ENCODE peak calls at places on chromosomes 3 and 15, in six cellular contexts. H, D, Q, U, C and P are unnamed samples.

GRCh38 chr15:45457215-45457614 is 65.3 kb downstream of the SLC30A4 start:
- DNase-seq in H (no peak), D (no peak), Q (no peak), U (no peak), C (no peak), P (no peak)

GRCh38 chr3:131762981-131763380 is 260.2 kb upstream of the MRPL3 start:
- DNase-seq in H (no peak), D (no peak), Q (no peak), U (no peak), C (no peak), P (no peak)

GRCh38 chr3:196406806-196407470 is 25.3 kb downstream of the UBXN7 start:
- DNase-seq in H (no peak), D (no peak), Q (no peak), U (no peak), C (no peak), P (no peak)

GRCh38 chr15:63059573-63060216 is 17.1 kb downstream of the TPM1 start:
- DNase-seq in H (no peak), D (no peak), Q (no peak), U (no peak), C (no peak), P (no peak)

GRCh38 chr15:23038741-23039150 is 623 bp downstream of the TUBGCP5 start:
- DNase-seq in H (no peak), D (no peak), Q (peak; percentile 24), U (no peak), C (no peak), P (no peak)

GRCh38 chr15:100665570-100665969 is 63.2 kb downstream of the ASB7 start:
- DNase-seq in H (no peak), D (no peak), Q (no peak), U (no peak), C (no peak), P (no peak)

GRCh38 chr3:190013943-190014924 is 106.5 kb downstream of the P3H2 start:
- DNase-seq in H (no peak), D (no peak), Q (no peak), U (no peak), C (no peak), P (no peak)

GRCh38 chr3:111936191-111936841 is 42.5 kb upstream of the ABHD10 start:
- DNase-seq in H (no peak), D (no peak), Q (no peak), U (no peak), C (no peak), P (no peak)

GRCh38 chr15:33941279-33942063 is 26.8 kb upstream of the CHRM5 start:
- DNase-seq in H (no peak), D (no peak), Q (no peak), U (no peak), C (no peak), P (no peak)

GRCh38 chr3:32422943-32423342 is 31.3 kb downstream of the CMTM7 start:
- DNase-seq in H (no peak), D (no peak), Q (no peak), U (no peak), C (no peak), P (no peak)

GRCh38 chr3:74267583-74268184 is 346.8 kb downstream of the CNTN3 start:
- DNase-seq in H (peak; percentile 2), D (peak; percentile 31), Q (peak; percentile 40), U (peak; percentile 21), C (no peak), P (no peak)

GRCh38 chr3:83514130-83514914 is 1444.5 kb upstream of the CADM2 start:
- DNase-seq in H (no peak), D (no peak), Q (no peak), U (peak; percentile 58), C (no peak), P (no peak)

GRCh38 chr3:15783361-15783969 is 14.3 kb downstream of the ANKRD28 start:
- DNase-seq in H (no peak), D (no peak), Q (no peak), U (no peak), C (no peak), P (no peak)

GRCh38 chr3:82474711-82475110 is 713.3 kb upstream of the GBE1 start:
- DNase-seq in H (no peak), D (no peak), Q (no peak), U (no peak), C (no peak), P (no peak)

GRCh38 chr3:71723452-71724170 is 1.6 kb downstream of the EIF4E3 start:
- DNase-seq in H (peak; percentile 27), D (no peak), Q (no peak), U (no peak), C (no peak), P (peak; percentile 12)

GRCh38 chr3:188037116-188037718 is 116.7 kb upstream of the LPP start:
- DNase-seq in H (no peak), D (no peak), Q (peak; percentile 83), U (no peak), C (no peak), P (no peak)

GRCh38 chr15:65101891-65102708 is 12.9 kb downstream of the UBAP1L start:
- DNase-seq in H (no peak), D (no peak), Q (no peak), U (no peak), C (no peak), P (no peak)

GRCh38 chr3:142447308-142447851 is 457 bp downstream of the XRN1 start:
- DNase-seq in H (no peak), D (no peak), Q (peak; percentile 39), U (no peak), C (no peak), P (no peak)

GRCh38 chr3:142448424-142448823 is 587 bp upstream of the XRN1 start:
- DNase-seq in H (no peak), D (peak; percentile 16), Q (no peak), U (no peak), C (no peak), P (no peak)

GRCh38 chr3:142445816-142446254 is 2.0 kb downstream of the XRN1 start:
- DNase-seq in H (peak; percentile 24), D (no peak), Q (peak; percentile 12), U (no peak), C (peak; percentile 44), P (peak; percentile 14)

GRCh38 chr3:142450192-142450591 is 2.4 kb upstream of the XRN1 start:
- DNase-seq in H (no peak), D (no peak), Q (no peak), U (no peak), C (no peak), P (no peak)

DNA sequence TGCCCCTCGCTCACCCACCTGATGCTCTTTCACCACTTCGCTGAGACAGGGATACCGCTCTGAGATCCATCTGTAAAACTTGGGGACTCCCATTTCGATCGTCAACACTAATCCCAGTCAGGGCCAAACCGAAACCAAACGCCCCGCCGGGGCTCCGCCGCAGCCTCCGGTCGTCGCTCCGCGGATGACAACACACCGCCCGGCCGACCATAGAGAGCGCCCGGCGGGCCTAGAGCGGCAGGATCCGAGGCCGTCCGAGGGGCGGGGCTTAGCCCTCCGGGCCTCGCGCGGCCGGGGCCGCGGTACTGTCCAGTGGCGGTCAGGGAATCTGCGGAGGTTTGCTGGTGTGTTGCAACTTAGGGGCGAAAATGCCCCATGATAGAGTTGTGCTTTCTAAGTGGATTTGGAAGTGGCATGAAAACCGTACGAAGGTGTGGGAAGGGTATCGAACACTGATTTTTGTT is at the start of gene XRN1:
- DNase-seq in H (peak; percentile 95), D (peak; percentile 99), Q (peak; percentile 86), U (peak; percentile 51), C (peak; percentile 57), P (peak; percentile 94)
- TF ChIP-seq POLR2A in H (peak; percentile 91), D (peak; percentile 89), Q (peak; percentile 87), U (peak; percentile 90), C (peak; percentile 93), P (peak; percentile 88)

GRCh38 chr3:107705046-107705445 is 182.3 kb downstream of the BBX start:
- DNase-seq in H (no peak), D (no peak), Q (no peak), U (no peak), C (no peak), P (no peak)
- TF ChIP-seq TAF1 in H (no peak), D (no peak), Q (no peak), U (no peak), C (no peak), P (no peak)

DNA sequence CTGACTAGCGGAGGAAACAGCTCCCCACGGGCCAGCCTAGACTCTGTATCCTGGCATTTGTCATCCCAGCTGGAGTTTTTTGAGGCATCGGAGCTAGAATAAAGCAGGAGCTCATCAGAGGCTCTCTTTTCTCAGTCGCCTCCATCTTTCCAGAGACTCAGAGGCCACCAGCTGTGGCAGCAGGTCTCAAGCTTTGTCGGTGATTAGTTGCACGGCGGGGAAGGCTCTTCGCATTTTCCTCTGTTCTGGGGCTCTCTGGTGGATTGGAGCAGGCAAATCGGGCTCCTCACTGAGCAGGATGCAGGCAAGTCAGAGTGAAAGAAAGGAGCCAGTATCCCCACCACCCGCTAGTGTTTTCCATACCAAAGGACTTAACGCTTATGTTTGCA is 126.9 kb downstream of the PTPRG start:
- DNase-seq in H (no peak), D (no peak), Q (no peak), U (peak; percentile 94), C (no peak), P (no peak)
- TF ChIP-seq POLR2AphosphoS5 in H (no peak), D (no peak), Q (no peak), U (no peak), C (no peak), P (no peak)

DNA sequence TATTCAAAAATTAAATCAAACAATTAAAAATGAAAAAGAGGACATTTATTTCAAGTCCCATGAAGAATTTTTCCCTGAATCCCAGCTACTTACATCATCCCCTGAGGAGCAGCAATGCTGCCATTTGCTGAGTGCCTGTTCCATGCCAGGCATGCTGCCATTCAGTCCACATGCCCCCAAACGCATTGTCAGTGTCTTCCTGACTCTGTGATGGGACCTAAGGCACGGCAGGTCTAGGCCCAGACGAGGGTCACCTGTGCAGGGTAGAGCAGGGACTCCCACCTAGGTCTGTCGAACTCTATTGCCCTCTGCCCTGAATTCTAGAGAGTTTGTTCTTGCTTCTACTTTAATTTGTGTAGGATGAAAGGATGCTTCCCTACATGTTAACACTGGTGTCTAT is 7.0 kb downstream of the PSTPIP1 start:
- DNase-seq in H (no peak), D (no peak), Q (no peak), U (no peak), C (no peak), P (no peak)
- TF ChIP-seq POLR2A in H (no peak), D (no peak), Q (no peak), U (no peak), C (no peak), P (no peak)

DNA sequence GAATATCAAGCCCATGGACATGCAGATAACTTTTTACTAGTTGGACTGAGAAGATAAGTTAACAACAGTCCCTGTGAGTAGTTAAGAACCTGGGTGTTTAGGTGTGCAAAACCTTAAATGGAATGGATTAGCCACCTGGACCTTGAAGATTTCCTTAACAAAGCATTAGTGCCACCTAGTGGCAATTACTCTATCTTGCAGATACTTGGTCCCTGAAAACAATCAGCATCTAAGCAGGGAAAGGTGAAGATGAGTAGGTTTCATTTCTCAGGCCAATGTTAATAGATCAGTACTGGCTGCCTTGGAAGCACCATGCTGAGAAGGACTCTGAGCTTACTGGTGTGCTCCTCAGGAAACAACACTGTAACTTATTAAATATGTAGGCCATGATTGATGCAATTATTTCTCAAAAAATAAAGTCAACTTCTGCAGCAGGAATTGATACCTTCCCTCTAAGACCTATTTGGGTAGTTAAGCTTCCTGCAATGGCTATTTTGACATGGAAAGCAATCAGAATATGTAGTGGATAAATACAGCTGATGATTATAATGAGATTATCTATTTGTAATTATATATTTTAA is 329.4 kb downstream of the TBC1D5 start:
- DNase-seq in H (peak; percentile 3), D (peak; percentile 46), Q (peak; percentile 64), U (no peak), C (peak; percentile 41), P (no peak)
- TF ChIP-seq TAF1 in H (no peak), D (no peak), Q (no peak), U (no peak), C (no peak), P (no peak)